ENCODE peak calls at places on chromosomes 4 and X, in ten cellular contexts. One of them, this sample, is unnamed. For H3K4me1, the result is how much of the 10 kb centered on the place peaks cover.

GRCh38 chrX:35786271-35786670 is 11.9 kb upstream of the MAGEB16 start:
- DNase-seq in cardiac muscle cell: no peak
- DNase-seq in endodermal cell: no peak
- DNase-seq in left lung: no peak
- DNase-seq in CD4-positive, alpha-beta memory T cell: no peak
- DNase-seq in CD8-positive, alpha-beta memory T cell: no peak
- DNase-seq in mesendoderm: no peak
- DNase-seq in IMR-90: no peak
- DNase-seq in GM23338: no peak
- DNase-seq in Peyer's patch: no peak
- DNase-seq in this sample: no peak

GRCh38 chr4:133910165-133910564 is 291.4 kb downstream of the PABPC4L start:
- DNase-seq in cardiac muscle cell: no peak
- DNase-seq in endodermal cell: peak
- DNase-seq in left lung: no peak
- DNase-seq in CD4-positive, alpha-beta memory T cell: no peak
- DNase-seq in CD8-positive, alpha-beta memory T cell: no peak
- DNase-seq in mesendoderm: peak
- DNase-seq in IMR-90: no peak
- DNase-seq in GM23338: no peak
- DNase-seq in Peyer's patch: no peak
- DNase-seq in this sample: no peak

GRCh38 chr4:176377705-176378302 is 58.0 kb downstream of the SPCS3 start:
- DNase-seq in cardiac muscle cell: peak
- DNase-seq in endodermal cell: no peak
- DNase-seq in left lung: no peak
- DNase-seq in CD4-positive, alpha-beta memory T cell: no peak
- DNase-seq in CD8-positive, alpha-beta memory T cell: no peak
- DNase-seq in mesendoderm: peak
- DNase-seq in IMR-90: peak
- DNase-seq in GM23338: peak
- DNase-seq in Peyer's patch: no peak
- DNase-seq in this sample: no peak

GRCh38 chrX:71657267-71657666 is 10.1 kb upstream of the LOC101059915 start:
- DNase-seq in cardiac muscle cell: no peak
- DNase-seq in endodermal cell: no peak
- DNase-seq in left lung: no peak
- DNase-seq in CD4-positive, alpha-beta memory T cell: no peak
- DNase-seq in CD8-positive, alpha-beta memory T cell: no peak
- DNase-seq in mesendoderm: no peak
- DNase-seq in IMR-90: no peak
- DNase-seq in GM23338: no peak
- DNase-seq in Peyer's patch: no peak
- DNase-seq in this sample: no peak

GRCh38 chr4:3635090-3635820 is 103.0 kb upstream of the LRPAP1 start:
- DNase-seq in cardiac muscle cell: no peak
- DNase-seq in endodermal cell: no peak
- DNase-seq in left lung: no peak
- DNase-seq in CD4-positive, alpha-beta memory T cell: no peak
- DNase-seq in CD8-positive, alpha-beta memory T cell: no peak
- DNase-seq in mesendoderm: no peak
- DNase-seq in IMR-90: no peak
- DNase-seq in GM23338: no peak
- DNase-seq in Peyer's patch: no peak
- DNase-seq in this sample: no peak

GRCh38 chr4:73914071-73914470 is 44.9 kb downstream of the CXCL1 start:
- DNase-seq in cardiac muscle cell: no peak
- DNase-seq in endodermal cell: no peak
- DNase-seq in left lung: no peak
- DNase-seq in CD4-positive, alpha-beta memory T cell: no peak
- DNase-seq in CD8-positive, alpha-beta memory T cell: no peak
- DNase-seq in mesendoderm: no peak
- DNase-seq in IMR-90: no peak
- DNase-seq in GM23338: no peak
- DNase-seq in Peyer's patch: no peak
- DNase-seq in this sample: no peak

GRCh38 chr4:137156054-137156453 is 376.2 kb downstream of the PCDH18 start:
- DNase-seq in cardiac muscle cell: no peak
- DNase-seq in endodermal cell: no peak
- DNase-seq in left lung: no peak
- DNase-seq in CD4-positive, alpha-beta memory T cell: no peak
- DNase-seq in CD8-positive, alpha-beta memory T cell: no peak
- DNase-seq in mesendoderm: no peak
- DNase-seq in IMR-90: peak
- DNase-seq in GM23338: no peak
- DNase-seq in Peyer's patch: no peak
- DNase-seq in this sample: no peak

GRCh38 chrX:153744210-153745066 is 19.6 kb upstream of the PLXNB3 start:
- DNase-seq in cardiac muscle cell: peak
- DNase-seq in endodermal cell: peak
- DNase-seq in left lung: no peak
- DNase-seq in CD4-positive, alpha-beta memory T cell: no peak
- DNase-seq in CD8-positive, alpha-beta memory T cell: no peak
- DNase-seq in mesendoderm: peak
- DNase-seq in IMR-90: no peak
- DNase-seq in GM23338: peak
- DNase-seq in Peyer's patch: no peak
- DNase-seq in this sample: no peak

GRCh38 chr4:859496-859895 is 33.6 kb upstream of the CPLX1 start:
- DNase-seq in cardiac muscle cell: no peak
- DNase-seq in endodermal cell: no peak
- DNase-seq in left lung: no peak
- DNase-seq in CD4-positive, alpha-beta memory T cell: no peak
- DNase-seq in CD8-positive, alpha-beta memory T cell: no peak
- DNase-seq in mesendoderm: no peak
- DNase-seq in IMR-90: no peak
- DNase-seq in GM23338: no peak
- DNase-seq in Peyer's patch: no peak
- DNase-seq in this sample: no peak

GRCh38 chr4:14110407-14110806 is 482.9 kb upstream of the BOD1L1 start:
- DNase-seq in cardiac muscle cell: no peak
- DNase-seq in endodermal cell: no peak
- DNase-seq in left lung: no peak
- DNase-seq in CD4-positive, alpha-beta memory T cell: no peak
- DNase-seq in CD8-positive, alpha-beta memory T cell: no peak
- DNase-seq in mesendoderm: no peak
- DNase-seq in IMR-90: peak
- DNase-seq in GM23338: no peak
- DNase-seq in Peyer's patch: no peak
- DNase-seq in this sample: no peak

GRCh38 chrX:153649178-153649914 is 2.3 kb downstream of the DUSP9 start:
- DNase-seq in cardiac muscle cell: peak
- DNase-seq in endodermal cell: peak
- DNase-seq in left lung: peak
- DNase-seq in CD4-positive, alpha-beta memory T cell: peak
- DNase-seq in CD8-positive, alpha-beta memory T cell: no peak
- DNase-seq in mesendoderm: peak
- DNase-seq in IMR-90: no peak
- DNase-seq in GM23338: peak
- DNase-seq in Peyer's patch: peak
- DNase-seq in this sample: peak

GRCh38 chr4:145481164-145481941 is at the start of gene SMAD1:
- DNase-seq in cardiac muscle cell: peak
- DNase-seq in endodermal cell: peak
- DNase-seq in left lung: peak
- DNase-seq in CD4-positive, alpha-beta memory T cell: no peak
- DNase-seq in CD8-positive, alpha-beta memory T cell: no peak
- DNase-seq in mesendoderm: peak
- DNase-seq in IMR-90: peak
- DNase-seq in GM23338: peak
- DNase-seq in Peyer's patch: peak
- DNase-seq in this sample: no peak

GRCh38 chrX:111483140-111483539 is 28.3 kb upstream of the SERTM2 start:
- DNase-seq in cardiac muscle cell: no peak
- DNase-seq in endodermal cell: no peak
- DNase-seq in left lung: no peak
- DNase-seq in CD4-positive, alpha-beta memory T cell: no peak
- DNase-seq in CD8-positive, alpha-beta memory T cell: no peak
- DNase-seq in mesendoderm: no peak
- DNase-seq in IMR-90: no peak
- DNase-seq in GM23338: no peak
- DNase-seq in Peyer's patch: no peak
- DNase-seq in this sample: no peak

GRCh38 chrX:71911023-71911730 is 532 bp downstream of the NHSL2 start:
- DNase-seq in cardiac muscle cell: peak
- DNase-seq in endodermal cell: peak
- DNase-seq in left lung: no peak
- DNase-seq in CD4-positive, alpha-beta memory T cell: peak
- DNase-seq in CD8-positive, alpha-beta memory T cell: peak
- DNase-seq in mesendoderm: peak
- DNase-seq in IMR-90: no peak
- DNase-seq in GM23338: peak
- DNase-seq in Peyer's patch: no peak
- DNase-seq in this sample: peak

DNA sequence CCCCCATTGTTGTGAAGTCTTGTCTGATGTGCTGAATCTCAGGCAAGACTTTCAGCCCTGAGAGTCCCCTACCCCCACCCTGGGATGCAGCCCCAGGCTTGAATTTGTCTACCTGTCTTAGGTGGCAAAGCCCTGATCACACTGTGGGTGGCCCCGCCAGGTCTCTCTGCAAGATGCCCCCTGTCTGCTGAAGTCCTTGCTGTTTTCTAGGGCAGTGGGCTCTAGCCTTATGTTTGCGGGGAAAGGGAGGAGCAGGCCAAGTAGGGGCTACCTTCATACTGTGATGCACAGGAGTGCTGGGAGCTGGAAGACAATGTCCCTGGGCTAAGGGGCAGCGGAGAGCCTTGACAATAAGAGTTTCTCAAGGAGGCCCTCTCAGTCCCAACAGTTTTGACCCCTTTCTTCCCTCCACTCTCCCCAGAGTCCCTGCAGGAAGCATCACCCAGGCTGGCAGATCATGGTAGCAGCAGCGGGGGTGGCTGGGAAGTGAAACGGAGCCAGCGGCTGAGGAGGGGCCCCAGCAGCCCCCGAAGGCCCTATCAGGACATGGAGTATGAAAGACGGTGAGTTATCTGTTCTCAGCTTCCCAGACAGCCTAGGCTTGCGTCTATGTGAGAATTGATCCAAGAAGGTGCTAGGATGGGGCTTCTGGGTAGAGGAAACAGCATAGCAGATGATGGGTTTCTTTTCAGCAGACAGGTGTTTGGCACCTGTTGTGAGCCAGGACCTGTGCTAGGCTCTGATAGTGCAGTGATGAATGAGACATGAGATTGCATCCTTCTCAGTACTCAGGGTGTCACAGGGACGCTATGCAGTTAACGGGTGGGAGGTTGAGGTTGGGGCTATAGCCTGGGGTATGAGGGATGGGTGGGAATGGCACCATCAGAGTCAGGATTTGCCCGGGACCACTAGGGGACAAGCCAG is 2.2 kb downstream of the RBM10 start:
- DNase-seq in cardiac muscle cell: no peak
- DNase-seq in endodermal cell: no peak
- DNase-seq in left lung: no peak
- DNase-seq in CD4-positive, alpha-beta memory T cell: no peak
- DNase-seq in CD8-positive, alpha-beta memory T cell: no peak
- DNase-seq in mesendoderm: no peak
- DNase-seq in IMR-90: no peak
- DNase-seq in GM23338: no peak
- DNase-seq in Peyer's patch: no peak
- DNase-seq in this sample: no peak
- H3K4me3 ChIP-seq in cardiac muscle cell: no peak
- H3K4me3 ChIP-seq in endodermal cell: peak
- H3K4me3 ChIP-seq in left lung: peak
- H3K4me3 ChIP-seq in CD4-positive, alpha-beta memory T cell: no peak
- H3K4me3 ChIP-seq in CD8-positive, alpha-beta memory T cell: no peak
- H3K4me3 ChIP-seq in mesendoderm: no peak
- H3K4me3 ChIP-seq in IMR-90: no peak
- H3K4me3 ChIP-seq in GM23338: peak
- H3K4me3 ChIP-seq in Peyer's patch: peak
- H3K4me3 ChIP-seq in this sample: no peak

DNA sequence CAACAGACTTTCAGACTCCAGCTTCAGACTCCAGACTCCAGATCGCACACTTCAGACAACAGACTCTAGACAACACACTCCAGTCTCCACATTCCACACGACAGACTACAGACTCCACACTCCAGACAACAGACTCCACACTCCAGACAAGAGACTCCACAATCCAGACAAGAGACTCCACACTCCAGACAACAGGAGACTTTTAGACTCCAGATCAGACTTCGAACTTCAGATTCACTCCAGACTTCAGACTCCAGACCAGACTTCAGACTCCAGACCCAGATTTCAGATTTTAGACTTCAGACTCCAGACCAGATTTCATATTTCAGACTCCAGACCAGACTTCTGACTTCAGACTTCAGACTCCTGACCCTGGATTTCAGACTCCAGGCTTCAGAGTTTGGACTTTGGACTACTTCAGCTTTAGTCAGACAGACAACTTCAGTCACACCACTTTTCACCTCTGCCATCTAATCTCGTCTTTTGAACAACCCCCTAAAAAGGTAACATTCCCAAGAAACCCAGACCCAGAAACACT is 29.0 kb upstream of the TLR2 start:
- DNase-seq in cardiac muscle cell: no peak
- DNase-seq in endodermal cell: no peak
- DNase-seq in left lung: no peak
- DNase-seq in CD4-positive, alpha-beta memory T cell: no peak
- DNase-seq in CD8-positive, alpha-beta memory T cell: no peak
- DNase-seq in mesendoderm: no peak
- DNase-seq in IMR-90: no peak
- DNase-seq in GM23338: no peak
- DNase-seq in Peyer's patch: no peak
- DNase-seq in this sample: no peak
- H3K4me1 ChIP-seq in cardiac muscle cell: under half
- H3K4me1 ChIP-seq in endodermal cell: under half
- H3K4me1 ChIP-seq in left lung: under half
- H3K4me1 ChIP-seq in CD4-positive, alpha-beta memory T cell: under half
- H3K4me1 ChIP-seq in CD8-positive, alpha-beta memory T cell: under half
- H3K4me1 ChIP-seq in mesendoderm: under half
- H3K4me1 ChIP-seq in IMR-90: under half
- H3K4me1 ChIP-seq in GM23338: under half
- H3K4me1 ChIP-seq in Peyer's patch: under half
- H3K4me1 ChIP-seq in this sample: under half

DNA sequence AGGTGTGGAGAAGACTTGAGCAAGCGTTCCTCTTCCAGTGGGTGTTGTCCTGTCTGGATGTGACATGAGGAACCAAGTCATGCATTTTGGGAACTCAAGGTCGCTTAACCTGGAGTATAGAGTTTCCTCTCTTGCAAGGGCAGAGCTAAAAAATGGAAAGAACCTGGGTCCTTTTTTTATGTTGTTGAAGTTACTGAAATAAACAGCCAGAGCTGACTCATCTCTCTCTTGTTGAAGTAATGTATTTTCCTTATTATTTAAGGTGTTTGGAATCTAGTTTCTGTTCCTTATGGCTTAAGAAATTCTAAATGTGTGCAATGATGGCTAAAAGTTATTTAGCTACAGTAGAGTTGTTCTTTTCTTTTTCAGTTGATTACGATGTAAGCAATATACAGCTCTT is 314.5 kb downstream of the CAMK2D start:
- DNase-seq in cardiac muscle cell: no peak
- DNase-seq in endodermal cell: no peak
- DNase-seq in left lung: no peak
- DNase-seq in CD4-positive, alpha-beta memory T cell: no peak
- DNase-seq in CD8-positive, alpha-beta memory T cell: no peak
- DNase-seq in mesendoderm: no peak
- DNase-seq in IMR-90: no peak
- DNase-seq in GM23338: no peak
- DNase-seq in Peyer's patch: no peak
- DNase-seq in this sample: no peak
- H3K27ac ChIP-seq in cardiac muscle cell: no peak
- H3K27ac ChIP-seq in endodermal cell: no peak
- H3K27ac ChIP-seq in left lung: peak
- H3K27ac ChIP-seq in CD4-positive, alpha-beta memory T cell: no peak
- H3K27ac ChIP-seq in CD8-positive, alpha-beta memory T cell: no peak
- H3K27ac ChIP-seq in mesendoderm: no peak
- H3K27ac ChIP-seq in IMR-90: no peak
- H3K27ac ChIP-seq in GM23338: no peak
- H3K27ac ChIP-seq in Peyer's patch: no peak
- H3K27ac ChIP-seq in this sample: no peak

GRCh38 chr4:154741877-154742851 is 1.6 kb upstream of the LRAT start:
- DNase-seq in cardiac muscle cell: peak
- DNase-seq in endodermal cell: peak
- DNase-seq in left lung: no peak
- DNase-seq in CD4-positive, alpha-beta memory T cell: no peak
- DNase-seq in CD8-positive, alpha-beta memory T cell: no peak
- DNase-seq in mesendoderm: peak
- DNase-seq in IMR-90: no peak
- DNase-seq in GM23338: peak
- DNase-seq in Peyer's patch: no peak
- DNase-seq in this sample: no peak
- H3K4me3 ChIP-seq in cardiac muscle cell: peak
- H3K4me3 ChIP-seq in endodermal cell: peak
- H3K4me3 ChIP-seq in left lung: peak
- H3K4me3 ChIP-seq in CD4-positive, alpha-beta memory T cell: no peak
- H3K4me3 ChIP-seq in CD8-positive, alpha-beta memory T cell: no peak
- H3K4me3 ChIP-seq in mesendoderm: no peak
- H3K4me3 ChIP-seq in IMR-90: no peak
- H3K4me3 ChIP-seq in GM23338: peak
- H3K4me3 ChIP-seq in Peyer's patch: peak
- H3K4me3 ChIP-seq in this sample: no peak